ENCODE peak calls at places on chromosomes 3 and 15, in four cellular contexts. T is HCT116, Q is HepG2, W is K562. K is an unnamed sample.

GRCh38 chr3:177201707-177202397 is 4.6 kb upstream of the TBL1XR1 start:
- DNase-seq in T (no peak), Q (no peak), W (no peak), K (no peak)

GRCh38 chr15:85752591-85752990 is 42.1 kb downstream of the KLHL25 start:
- DNase-seq in T (no peak), Q (no peak), W (no peak), K (no peak)

GRCh38 chr3:63762180-63762579 is 56.9 kb upstream of the C3orf49 start:
- DNase-seq in T (no peak), Q (no peak), W (no peak), K (no peak)

GRCh38 chr3:152638707-152639450 is 196.1 kb upstream of the P2RY1 start:
- DNase-seq in T (no peak), Q (no peak), W (no peak), K (no peak)

GRCh38 chr3:41434781-41435180 is 235.5 kb downstream of the CTNNB1 start:
- DNase-seq in T (no peak), Q (no peak), W (no peak), K (no peak)

GRCh38 chr3:61530355-61530754 is 31.0 kb upstream of the PTPRG start:
- DNase-seq in T (peak; percentile 49), Q (peak; percentile 59), W (peak; percentile 14), K (no peak)

GRCh38 chr3:37118163-37118562 is 56.2 kb downstream of the LRRFIP2 start:
- DNase-seq in T (no peak), Q (no peak), W (no peak), K (no peak)

GRCh38 chr15:70806992-70807712 is 43.8 kb upstream of the UACA start:
- DNase-seq in T (no peak), Q (no peak), W (no peak), K (no peak)

GRCh38 chr15:88663216-88663615 is 24.4 kb downstream of the ISG20 start:
- DNase-seq in T (no peak), Q (no peak), W (no peak), K (no peak)

GRCh38 chr3:195595778-195596531 is 12.2 kb upstream of the APOD start:
- DNase-seq in T (no peak), Q (no peak), W (no peak), K (no peak)

GRCh38 chr3:136464502-136464901 is 214.4 kb downstream of the PCCB start:
- DNase-seq in T (no peak), Q (no peak), W (no peak), K (no peak)

GRCh38 chr3:25856902-25857518 is 67.1 kb downstream of the OXSM start:
- DNase-seq in T (peak; percentile 22), Q (peak; percentile 23), W (peak; percentile 51), K (no peak)

GRCh38 chr15:77659350-77660321 is 26.9 kb upstream of the LINGO1 start:
- DNase-seq in T (peak; percentile 34), Q (peak; percentile 74), W (peak; percentile 85), K (no peak)

GRCh38 chr15:80490431-80490990 is 86.3 kb downstream of the ARNT2 start:
- DNase-seq in T (no peak), Q (no peak), W (no peak), K (no peak)

GRCh38 chr3:48440590-48440958 is 517 bp downstream of the TMA7 start:
- DNase-seq in T (no peak), Q (no peak), W (no peak), K (no peak)

GRCh38 chr3:194758716-194759115 is 73.0 kb downstream of the FAM43A start:
- DNase-seq in T (no peak), Q (no peak), W (no peak), K (no peak)

GRCh38 chr3:64956619-64957018 is 268.8 kb upstream of the ADAMTS9 start:
- DNase-seq in T (no peak), Q (no peak), W (no peak), K (no peak)
- TF ChIP-seq TCF7L2 in T (no peak), Q (no peak), W (no peak), K (no peak)

GRCh38 chr15:42286445-42287029 is 13.3 kb upstream of the TMEM87A start:
- DNase-seq in T (no peak), Q (peak; percentile 63), W (no peak), K (no peak)
- TF ChIP-seq REST in T (no peak), Q (no peak), W (no peak), K (no peak)

GRCh38 chr3:11096266-11097135 is 57.8 kb upstream of the HRH1 start:
- DNase-seq in T (peak; percentile 74), Q (no peak), W (peak; percentile 68), K (no peak)
- H3K4me3 ChIP-seq in T (peak overlapping the region; percentile 56), Q (no peak overlapping the region), W (no peak overlapping the region), K (peak overlapping the region; percentile 35)

GRCh38 chr15:60351066-60351465 is 46.7 kb downstream of the ANXA2 start:
- DNase-seq in T (no peak), Q (no peak), W (no peak), K (no peak)
- TF ChIP-seq TCF7L2 in T (no peak), Q (no peak), W (no peak), K (no peak)

DNA sequence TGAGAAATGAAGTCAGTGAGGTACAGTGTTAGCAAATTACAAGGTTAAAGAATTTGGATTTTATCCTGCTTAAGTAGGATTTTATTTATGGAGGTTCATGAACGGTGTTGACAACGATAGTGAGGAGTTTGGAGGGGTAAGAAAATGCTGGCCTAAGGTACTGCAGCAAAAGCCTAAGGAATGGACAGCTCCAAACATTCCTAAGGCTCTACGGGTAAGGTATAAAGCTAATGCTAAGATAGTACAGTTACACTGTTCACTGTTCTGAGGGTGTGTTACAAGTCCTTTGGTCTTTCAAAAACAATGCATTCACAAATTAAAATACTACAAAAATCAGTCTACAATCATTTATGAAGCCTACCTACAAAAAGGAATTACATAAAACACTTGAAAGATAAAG is 7.3 kb downstream of the MTMR10 start:
- DNase-seq in T (no peak), Q (no peak), W (no peak), K (no peak)
- TF ChIP-seq REST in T (no peak), Q (no peak), W (no peak), K (no peak)

GRCh38 chr3:32302601-32303000 is 64.1 kb downstream of the CMTM8 start:
- DNase-seq in T (no peak), Q (no peak), W (no peak), K (no peak)
- H3K4me3 ChIP-seq in T (no peak overlapping the region), Q (no peak overlapping the region), W (no peak overlapping the region), K (no peak overlapping the region)

GRCh38 chr3:13451301-13451673 is 28.8 kb upstream of the HDAC11 start:
- DNase-seq in T (no peak), Q (no peak), W (no peak), K (no peak)

GRCh38 chr3:13457593-13457992 is 22.5 kb upstream of the HDAC11 start:
- DNase-seq in T (no peak), Q (peak; percentile 39), W (no peak), K (no peak)

GRCh38 chr3:13455644-13456043 is 24.5 kb upstream of the HDAC11 start:
- DNase-seq in T (no peak), Q (peak; percentile 34), W (peak; percentile 61), K (no peak)

GRCh38 chr3:13452490-13453335 is 27.4 kb upstream of the HDAC11 start:
- DNase-seq in T (peak; percentile 31), Q (peak; percentile 63), W (peak; percentile 80), K (peak; percentile 51)
- TF ChIP-seq TCF7L2 in T (no peak), Q (no peak), W (no peak), K (no peak)

GRCh38 chr15:45847645-45848044 is 212.8 kb downstream of the SQOR start:
- DNase-seq in T (no peak), Q (no peak), W (no peak), K (no peak)

GRCh38 chr15:45842151-45842550 is 207.3 kb downstream of the SQOR start:
- DNase-seq in T (no peak), Q (peak; percentile 23), W (no peak), K (no peak)
- TF ChIP-seq REST in T (no peak), Q (no peak), W (no peak), K (no peak)

K was measured in Panc1.